ENCODE peak calls at places on chromosomes 11 and 22, in four cellular contexts. I is CD8-positive, alpha-beta memory T cell; H is endothelial cell of umbilical vein; L is HCT116. R is an unnamed sample. For H3K9me3, the result is how much of the 10 kb centered on the place peaks cover.

GRCh38 chr22:19878461-19879247 is 24.0 kb upstream of the GNB1L start:
- DNase-seq in I (no peak), H (no peak), L (no peak), R (no peak)

GRCh38 chr11:73949912-73950311 is 914 bp upstream of the DNAJB13 start:
- DNase-seq in I (no peak), H (no peak), L (no peak), R (no peak)

GRCh38 chr11:78228467-78228866 is 39.7 kb downstream of the USP35 start:
- DNase-seq in I (no peak), H (peak), L (peak), R (no peak)

GRCh38 chr11:117199061-117199915 is at the start of gene TAGLN:
- DNase-seq in I (no peak), H (peak), L (no peak), R (no peak)

GRCh38 chr11:88206746-88207145 is 31.5 kb upstream of the RAB38 start:
- DNase-seq in I (no peak), H (no peak), L (no peak), R (no peak)

GRCh38 chr11:84857746-84858145 is 769.4 kb downstream of the DLG2 start:
- DNase-seq in I (no peak), H (no peak), L (no peak), R (no peak)

GRCh38 chr11:201936-202335 is 5.3 kb downstream of the BET1L start:
- DNase-seq in I (no peak), H (no peak), L (no peak), R (no peak)

GRCh38 chr11:12066056-12066798 is 44.2 kb upstream of the MICAL2 start:
- DNase-seq in I (no peak), H (peak), L (peak), R (no peak)

GRCh38 chr11:14253437-14253836 is 105.5 kb downstream of the RRAS2 start:
- DNase-seq in I (no peak), H (no peak), L (no peak), R (no peak)

GRCh38 chr22:27719535-27720227 is 81.9 kb downstream of the MN1 start:
- DNase-seq in I (no peak), H (no peak), L (no peak), R (no peak)

GRCh38 chr22:47535681-47536080 is 773.2 kb downstream of the TBC1D22A start:
- DNase-seq in I (no peak), H (no peak), L (no peak), R (no peak)
- H3K9me3 ChIP-seq in I (under half), H (under half), L (under half), R (under half)

GRCh38 chr11:10285148-10285802 is 8.7 kb downstream of the SBF2 start:
- DNase-seq in I (no peak), H (no peak), L (no peak), R (no peak)
- H3K27ac ChIP-seq in I (no peak), H (no peak), L (no peak), R (no peak)

DNA sequence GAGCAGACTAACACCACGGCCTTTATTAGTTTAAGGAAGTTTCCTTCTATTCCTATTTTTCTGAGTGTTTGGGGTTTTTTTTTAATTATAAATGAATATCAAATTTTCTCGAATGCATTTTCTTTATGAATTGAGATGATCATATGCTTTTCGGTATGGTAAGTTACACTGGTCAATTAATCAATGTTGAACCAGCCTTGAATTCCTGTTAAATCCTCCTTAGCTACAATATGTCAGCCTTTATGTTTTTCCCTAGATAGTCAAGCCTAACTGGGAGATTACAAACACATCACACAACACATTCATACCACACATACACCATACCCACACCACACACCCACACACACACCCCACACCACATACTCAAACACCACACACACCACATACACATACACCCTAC is 247.6 kb downstream of the BRD1 start:
- DNase-seq in I (no peak), H (no peak), L (no peak), R (no peak)
- H3K9me3 ChIP-seq in I (under half), H (under half), L (under half), R (under half)

DNA sequence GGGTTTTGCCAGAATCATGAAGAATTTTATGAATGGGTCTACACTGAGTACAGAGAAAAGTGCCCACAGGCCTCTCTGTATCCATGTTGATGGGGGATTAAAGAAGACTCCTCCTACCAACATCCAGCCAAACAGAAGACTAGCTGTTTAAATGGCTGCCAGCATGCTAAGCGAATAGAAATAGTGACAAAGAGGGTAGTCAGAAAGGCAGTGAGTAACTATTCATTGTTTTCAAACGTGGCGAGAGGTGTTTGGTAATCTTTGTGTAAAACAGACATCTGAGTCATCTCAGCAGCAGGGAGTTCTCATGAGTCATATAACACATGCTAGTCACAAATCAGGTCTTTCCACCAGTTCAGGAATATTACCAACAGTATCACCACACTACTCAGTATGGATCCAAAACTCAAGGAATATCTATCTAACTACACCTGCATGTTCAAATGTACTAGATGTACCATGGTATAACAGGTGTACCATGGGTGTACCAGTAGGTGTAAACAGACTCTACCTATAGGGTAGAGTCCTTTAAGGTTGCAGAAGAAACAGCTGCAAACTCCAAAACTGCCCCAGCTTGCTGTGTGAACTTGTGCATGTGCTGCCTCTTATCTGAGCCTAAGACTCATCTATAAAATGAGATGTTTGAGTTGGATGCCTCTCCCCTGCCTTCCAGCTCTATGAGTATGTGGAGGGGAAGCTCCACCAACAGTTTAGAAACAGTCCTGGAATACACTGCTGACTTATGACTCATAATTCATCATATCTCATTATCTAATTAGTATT is 82.0 kb downstream of the SLC1A2 start:
- DNase-seq in I (no peak), H (peak), L (peak), R (no peak)
- H3K27ac ChIP-seq in I (no peak), H (no peak), L (peak), R (peak)

GRCh38 chr22:47384977-47385376 is 622.5 kb downstream of the TBC1D22A start:
- DNase-seq in I (no peak), H (no peak), L (no peak), R (no peak)
- H3K9me3 ChIP-seq in I (under half), H (under half), L (under half), R (under half)

GRCh38 chr11:58866788-58867187 is 22.3 kb upstream of the GLYATL2 start:
- DNase-seq in I (no peak), H (no peak), L (no peak), R (no peak)

GRCh38 chr11:58861533-58861932 is 17.0 kb upstream of the GLYATL2 start:
- DNase-seq in I (no peak), H (no peak), L (no peak), R (no peak)

GRCh38 chr11:58864335-58864734 is 19.8 kb upstream of the GLYATL2 start:
- DNase-seq in I (no peak), H (no peak), L (no peak), R (no peak)

GRCh38 chr11:58867556-58867955 is 23.1 kb upstream of the GLYATL2 start:
- DNase-seq in I (no peak), H (no peak), L (no peak), R (no peak)

GRCh38 chr11:58863697-58864096 is 19.2 kb upstream of the GLYATL2 start:
- DNase-seq in I (no peak), H (no peak), L (no peak), R (no peak)
- H3K27ac ChIP-seq in I (no peak), H (no peak), L (no peak), R (no peak)

GRCh38 chr11:37141707-37142106 is 543.7 kb upstream of the RAG2 start:
- DNase-seq in I (no peak), H (no peak), L (no peak), R (no peak)
- H3K9me3 ChIP-seq in I (under half), H (under half), L (under half), R (under half)

GRCh38 chr11:35487532-35488078 is 37.8 kb downstream of the PAMR1 start:
- DNase-seq in I (no peak), H (peak), L (peak), R (no peak)

GRCh38 chr11:35494966-35495365 is 30.4 kb downstream of the PAMR1 start:
- DNase-seq in I (no peak), H (no peak), L (no peak), R (no peak)

GRCh38 chr11:35488117-35488516 is 37.3 kb downstream of the PAMR1 start:
- DNase-seq in I (no peak), H (no peak), L (no peak), R (no peak)

GRCh38 chr11:35486934-35487333 is 38.5 kb downstream of the PAMR1 start:
- DNase-seq in I (no peak), H (no peak), L (no peak), R (no peak)

DNA sequence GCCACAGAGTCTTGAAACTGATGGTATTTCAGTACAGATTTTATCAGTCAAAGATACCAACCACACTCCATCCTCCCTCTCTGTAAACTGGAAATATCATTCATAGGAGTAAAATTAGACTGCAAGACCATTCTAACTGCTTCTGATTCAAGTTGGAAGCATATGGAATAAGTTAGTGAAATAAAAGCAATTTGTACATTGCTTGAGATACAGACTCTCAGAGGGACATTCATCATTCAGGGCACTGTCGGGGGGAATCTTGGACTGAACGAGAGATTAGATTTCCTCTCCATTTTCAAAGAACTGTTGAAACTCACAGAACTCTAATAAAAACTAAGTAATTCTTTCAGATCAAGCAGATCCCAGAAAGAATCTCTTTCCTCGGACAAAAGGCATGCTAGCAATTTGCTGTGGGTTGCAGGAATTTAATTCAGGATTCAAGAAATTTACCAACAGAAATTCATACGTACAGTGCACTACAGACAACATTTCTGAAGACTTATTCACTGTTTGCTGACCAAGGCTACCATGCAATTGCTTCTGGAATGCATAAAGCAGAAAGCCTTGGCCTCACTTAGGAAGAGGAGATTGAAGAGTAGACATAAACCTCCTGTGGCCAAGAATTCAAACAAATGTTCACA is 34.1 kb downstream of the PAMR1 start:
- DNase-seq in I (no peak), H (no peak), L (no peak), R (no peak)
- H3K27ac ChIP-seq in I (no peak), H (no peak), L (no peak), R (no peak)

R was measured in esophagus squamous epithelium.